ENCODE peak calls at places on chromosomes 2 and 18, in four cellular contexts. D, Q, F and Z are unnamed samples.

GRCh38 chr2:98569197-98569793 is 39.0 kb downstream of the COA5 start:
- DNase-seq in D (peak; percentile 81), Q (no peak), F (peak; percentile 60), Z (peak; percentile 53)

GRCh38 chr2:157304811-157305712 is 20.6 kb downstream of the ERMN start:
- DNase-seq in D (no peak), Q (no peak), F (no peak), Z (no peak)

GRCh38 chr2:46143401-46144132 is 153.6 kb upstream of the EPAS1 start:
- DNase-seq in D (no peak), Q (no peak), F (no peak), Z (no peak)

GRCh38 chr18:59272971-59273935 is at the start of gene RAX:
- DNase-seq in D (no peak), Q (no peak), F (no peak), Z (no peak)

GRCh38 chr2:156703628-156704027 is 267.4 kb downstream of the GPD2 start:
- DNase-seq in D (no peak), Q (no peak), F (no peak), Z (no peak)

GRCh38 chr2:54589340-54590215 is 133.5 kb downstream of the SPTBN1 start:
- DNase-seq in D (no peak), Q (no peak), F (peak; percentile 50), Z (no peak)

GRCh38 chr2:213846856-213847255 is 562.6 kb downstream of the SPAG16 start:
- DNase-seq in D (no peak), Q (no peak), F (no peak), Z (no peak)

GRCh38 chr2:69815717-69816116 is 13.7 kb upstream of the GMCL1 start:
- DNase-seq in D (no peak), Q (no peak), F (no peak), Z (no peak)

GRCh38 chr2:3285901-3286645 is 91.5 kb downstream of the EIPR1 start:
- DNase-seq in D (no peak), Q (peak; percentile 28), F (no peak), Z (no peak)

GRCh38 chr2:152369176-152369860 is 34.3 kb downstream of the FMNL2 start:
- DNase-seq in D (no peak), Q (no peak), F (no peak), Z (no peak)